ENCODE peak calls at places on chromosomes 5 and 9, in six cellular contexts. K is cardiac fibroblast, X is OCI-LY7, F is stomach, E is cardiac septum, P is omental fat pad. H is an unnamed sample.

GRCh38 chr9:131942076-131942720 is 137.5 kb downstream of the MED27 start:
- DNase-seq in X (no peak), K (no peak), E (no peak), F (no peak), P (no peak), H (no peak)

GRCh38 chr9:81669011-81669739 is 20.2 kb downstream of the TLE1 start:
- DNase-seq in X (no peak), K (no peak), E (no peak), F (no peak), P (no peak), H (no peak)

GRCh38 chr9:134957165-134957944 is 39.6 kb upstream of the FCN1 start:
- DNase-seq in E (peak; percentile 20), X (no peak), F (no peak), P (no peak), K (no peak), H (peak; percentile 76)

GRCh38 chr9:87227456-87227855 is 270.2 kb upstream of the DAPK1 start:
- DNase-seq in K (peak; percentile 71), X (no peak), P (no peak), E (no peak), F (no peak), H (no peak)

GRCh38 chr5:176650354-176650884 is 3.1 kb downstream of the TSPAN17 start:
- DNase-seq in F (no peak), E (no peak), K (no peak), P (no peak), X (no peak), H (no peak)

GRCh38 chr5:155952486-155953105 is 374.4 kb upstream of the SGCD start:
- DNase-seq in F (no peak), K (no peak), P (no peak), X (no peak), E (no peak), H (no peak)

GRCh38 chr9:22052376-22052945 is 43.4 kb upstream of the CDKN2B start:
- DNase-seq in X (no peak), E (no peak), F (no peak), K (peak; percentile 86), P (no peak), H (no peak)

GRCh38 chr5:9358961-9359686 is 186.8 kb downstream of the SEMA5A start:
- DNase-seq in P (no peak), K (peak; percentile 82), E (no peak), X (no peak), F (no peak), H (no peak)

GRCh38 chr9:99167694-99168093 is 54.0 kb downstream of the ALG2 start:
- DNase-seq in E (no peak), X (no peak), K (no peak), F (no peak), P (no peak), H (no peak)

GRCh38 chr5:151733727-151734408 is 24.6 kb downstream of the ATOX1 start:
- DNase-seq in P (no peak), X (no peak), E (no peak), F (no peak), K (peak; percentile 33), H (no peak)

GRCh38 chr9:125894566-125894965 is 147.4 kb downstream of the PBX3 start:
- DNase-seq in K (no peak), X (no peak), P (no peak), E (no peak), F (no peak), H (no peak)

GRCh38 chr5:61311056-61311455 is 21.0 kb upstream of the ZSWIM6 start:
- DNase-seq in P (no peak), E (no peak), X (no peak), K (no peak), F (no peak), H (no peak)

GRCh38 chr5:609088-609370 is 3.1 kb upstream of the CEP72 start:
- DNase-seq in K (no peak), E (no peak), F (peak; percentile 11), X (no peak), P (no peak), H (peak; percentile 68)

GRCh38 chr5:30607301-30607700 is 586.2 kb upstream of the CDH6 start:
- DNase-seq in X (no peak), P (no peak), F (no peak), E (no peak), K (no peak), H (no peak)

GRCh38 chr9:117258201-117258866 is 156.5 kb downstream of the ASTN2 start:
- DNase-seq in P (no peak), F (no peak), E (no peak), K (no peak), X (no peak), H (no peak)

GRCh38 chr9:134486127-134486995 is 155.2 kb upstream of the COL5A1 start:
- DNase-seq in E (peak; percentile 50), P (peak; percentile 5), F (no peak), X (no peak), K (no peak), H (peak; percentile 86)

GRCh38 chr5:69509212-69509611 is 16.6 kb downstream of the OCLN start:
- DNase-seq in F (no peak), X (no peak), K (no peak), E (no peak), P (no peak), H (no peak)

GRCh38 chr9:38205279-38205678 is 136.3 kb upstream of the SHB start:
- DNase-seq in F (no peak), K (no peak), X (no peak), E (no peak), P (no peak), H (no peak)

GRCh38 chr9:127119319-127119709 is 3.1 kb downstream of the ANGPTL2 start:
- DNase-seq in K (no peak), P (no peak), E (peak; percentile 35), F (no peak), X (peak; percentile 9), H (no peak)

GRCh38 chr9:136614372-136614922 is 48.3 kb upstream of the EGFL7 start:
- DNase-seq in P (no peak), K (peak; percentile 91), E (peak; percentile 86), F (no peak), X (no peak), H (no peak)

GRCh38 chr9:113528088-113528487 is 64.6 kb downstream of the RGS3 start:
- DNase-seq in F (peak; percentile 58), E (no peak), K (no peak), P (no peak), X (no peak), H (no peak)

GRCh38 chr5:58381566-58381965 is 78.3 kb downstream of the PLK2 start:
- DNase-seq in E (no peak), X (no peak), K (no peak), P (no peak), F (no peak), H (no peak)

GRCh38 chr5:163525096-163525495 is 19.7 kb downstream of the MAT2B start:
- DNase-seq in X (no peak), F (no peak), P (no peak), K (no peak), E (no peak), H (no peak)

GRCh38 chr5:127757576-127757975 is 54.4 kb downstream of the CCDC192 start:
- DNase-seq in X (peak; percentile 10), K (peak; percentile 77), E (no peak), P (no peak), F (peak; percentile 35), H (no peak)

GRCh38 chr9:13759624-13760023 is 480.1 kb upstream of the MPDZ start:
- DNase-seq in E (no peak), P (no peak), F (no peak), X (no peak), K (no peak), H (no peak)

GRCh38 chr5:92939428-92939827 is 641.6 kb downstream of the NR2F1-AS1 start:
- DNase-seq in E (no peak), P (no peak), F (no peak), K (peak; percentile 29), X (no peak), H (no peak)

GRCh38 chr5:123099514-123100151 is 10.6 kb downstream of the PRDM6 start:
- DNase-seq in K (no peak), E (no peak), X (no peak), F (no peak), P (no peak), H (no peak)

GRCh38 chr5:154164182-154164581 is 26.4 kb upstream of the GALNT10 start:
- DNase-seq in X (no peak), F (no peak), E (no peak), P (no peak), K (no peak), H (no peak)

GRCh38 chr9:37566716-37567115 is 9.5 kb downstream of the FBXO10 start:
- DNase-seq in F (no peak), P (no peak), E (no peak), X (no peak), K (no peak), H (no peak)

GRCh38 chr5:50962934-50963646 is 296.7 kb downstream of the PARP8 start:
- DNase-seq in E (no peak), X (peak; percentile 77), P (peak; percentile 80), K (peak; percentile 61), F (peak; percentile 88), H (peak; percentile 90)

GRCh38 chr5:2680979-2681378 is 70.5 kb downstream of the IRX2 start:
- DNase-seq in E (peak; percentile 19), K (no peak), P (no peak), X (no peak), F (no peak), H (no peak)

GRCh38 chr9:34279431-34279830 is 49.6 kb downstream of the KIF24 start:
- DNase-seq in F (no peak), X (no peak), K (peak; percentile 36), P (no peak), E (no peak), H (no peak)

GRCh38 chr9:136372561-136373299 is 739 bp downstream of the CARD9 start:
- DNase-seq in F (peak; percentile 69), X (peak; percentile 19), K (peak; percentile 80), E (no peak), P (no peak), H (no peak)

GRCh38 chr9:83708515-83709158 is 879 bp upstream of the UBQLN1 start:
- DNase-seq in K (peak; percentile 61), P (peak; percentile 76), F (peak; percentile 65), X (peak; percentile 44), E (peak; percentile 87), H (peak; percentile 91)